ENCODE peak calls at places on chromosome 18, in nine cellular contexts. H is transverse colon, R is suprapubic skin, O is ovary, C is upper lobe of left lung, L is H1, J is GM12878, I is SK-N-SH, D is K562. Y is an unnamed sample.

GRCh38 chr18:50656841-50657470 is 97.1 kb downstream of the MAPK4 start:
- DNase-seq in I (no peak), H (no peak), D (no peak), O (no peak), L (no peak), J (no peak), C (no peak), R (no peak), Y (no peak)

GRCh38 chr18:33440011-33440383 is 524 bp downstream of the CCDC178 start:
- DNase-seq in R (no peak), D (peak), L (no peak), I (peak), C (no peak), O (peak), J (no peak), H (peak), Y (peak)

GRCh38 chr18:63216911-63217311 is 102.7 kb downstream of the BCL2 start:
- DNase-seq in O (no peak), J (no peak), C (no peak), I (no peak), H (no peak), D (no peak), R (no peak), L (no peak), Y (no peak)

GRCh38 chr18:74892066-74892627 is 294.5 kb downstream of the ZNF407 start:
- DNase-seq in R (no peak), C (no peak), O (no peak), D (no peak), I (no peak), H (no peak), L (no peak), J (no peak), Y (no peak)

GRCh38 chr18:10249270-10249669 is 205.2 kb upstream of the APCDD1 start:
- DNase-seq in J (no peak), C (no peak), O (no peak), H (no peak), D (peak), R (no peak), I (no peak), L (no peak), Y (no peak)

GRCh38 chr18:26312196-26312595 is 86.0 kb downstream of the TAF4B start:
- DNase-seq in I (peak), H (no peak), L (no peak), C (no peak), J (no peak), R (no peak), D (no peak), O (no peak), Y (no peak)

GRCh38 chr18:5500158-5500939 is 43.4 kb downstream of the EPB41L3 start:
- DNase-seq in L (no peak), R (no peak), O (no peak), D (no peak), I (no peak), J (no peak), C (no peak), H (no peak), Y (no peak)

GRCh38 chr18:77063256-77063655 is 69.3 kb downstream of the MBP start:
- DNase-seq in D (no peak), O (no peak), H (peak), L (no peak), C (peak), I (no peak), R (no peak), J (peak), Y (no peak)

GRCh38 chr18:35345460-35345921 is 1.3 kb upstream of the ZNF24 start:
- DNase-seq in D (peak), L (no peak), O (no peak), I (no peak), J (peak), H (no peak), C (no peak), R (no peak), Y (no peak)

GRCh38 chr18:24019641-24020331 is 5.2 kb downstream of the TTC39C start:
- DNase-seq in L (no peak), I (no peak), R (no peak), D (no peak), H (no peak), J (peak), C (no peak), O (no peak), Y (no peak)

GRCh38 chr18:53701697-53702096 is 522.8 kb downstream of the MBD2 start:
- DNase-seq in D (no peak), J (no peak), C (no peak), O (no peak), H (no peak), L (no peak), R (no peak), I (no peak), Y (no peak)

GRCh38 chr18:63427566-63427965 is 5.3 kb upstream of the VPS4B start:
- DNase-seq in D (peak), H (peak), I (no peak), O (no peak), C (no peak), L (no peak), J (no peak), R (no peak), Y (no peak)

GRCh38 chr18:12911025-12911927 is 27.2 kb upstream of the PTPN2 start:
- DNase-seq in O (peak), L (peak), H (peak), C (peak), I (no peak), R (no peak), J (no peak), D (no peak), Y (no peak)

GRCh38 chr18:23619388-23619873 is 33.1 kb upstream of the NPC1 start:
- DNase-seq in H (peak), D (no peak), I (no peak), C (no peak), L (no peak), R (no peak), J (no peak), O (no peak), Y (no peak)

GRCh38 chr18:9526458-9526857 is 51.1 kb downstream of the RALBP1 start:
- DNase-seq in H (no peak), R (no peak), L (no peak), I (no peak), O (no peak), J (no peak), D (no peak), C (no peak), Y (no peak)

GRCh38 chr18:61308795-61309393 is 24.3 kb upstream of the CDH20 start:
- DNase-seq in J (no peak), H (no peak), I (no peak), D (no peak), C (no peak), R (no peak), L (no peak), O (no peak), Y (no peak)

GRCh38 chr18:76491436-76491800 is 3.6 kb downstream of the ZNF516 start:
- DNase-seq in O (peak), J (no peak), I (peak), D (no peak), R (no peak), H (peak), C (peak), L (no peak), Y (peak)

GRCh38 chr18:715626-716025 is 3.2 kb upstream of the ENOSF1 start:
- DNase-seq in C (no peak), O (no peak), D (no peak), L (no peak), J (no peak), I (no peak), R (no peak), H (no peak), Y (no peak)

GRCh38 chr18:8611916-8612576 is 2.8 kb downstream of the RAB12 start:
- DNase-seq in J (no peak), C (no peak), O (no peak), D (no peak), L (no peak), R (no peak), I (no peak), H (no peak), Y (no peak)

GRCh38 chr18:2424420-2424819 is 146.9 kb downstream of the METTL4 start:
- DNase-seq in L (no peak), O (no peak), I (no peak), H (no peak), J (no peak), C (no peak), D (no peak), R (no peak), Y (no peak)

GRCh38 chr18:12308386-12309100 is 502 bp downstream of the TUBB6 start:
- DNase-seq in I (peak), H (peak), R (peak), D (peak), J (no peak), L (peak), O (peak), C (peak), Y (peak)

GRCh38 chr18:42156266-42156665 is 201.2 kb downstream of the PIK3C3 start:
- DNase-seq in R (no peak), D (no peak), J (no peak), L (no peak), H (no peak), C (no peak), I (no peak), O (no peak), Y (no peak)

GRCh38 chr18:59957957-59958356 is 58.2 kb downstream of the PMAIP1 start:
- DNase-seq in C (no peak), O (no peak), H (peak), D (peak), J (no peak), I (peak), R (no peak), L (no peak), Y (peak)

GRCh38 chr18:13446024-13446423 is 227.5 kb downstream of the LDLRAD4 start:
- DNase-seq in R (no peak), C (no peak), D (no peak), O (no peak), J (no peak), I (no peak), H (no peak), L (no peak), Y (no peak)

GRCh38 chr18:55024568-55024967 is 65.3 kb upstream of the CCDC68 start:
- DNase-seq in O (no peak), I (no peak), R (no peak), D (no peak), H (no peak), J (no peak), L (no peak), C (no peak), Y (no peak)

GRCh38 chr18:58496937-58497336 is 132.0 kb downstream of the ALPK2 start:
- DNase-seq in R (peak), J (no peak), D (peak), H (no peak), I (no peak), O (no peak), L (peak), C (no peak), Y (no peak)

GRCh38 chr18:67876866-67877265 is 360.3 kb upstream of the DSEL start:
- DNase-seq in O (no peak), H (no peak), R (no peak), D (no peak), C (no peak), J (no peak), L (no peak), I (no peak), Y (no peak)

GRCh38 chr18:35950628-35950982 is 21.9 kb upstream of the RMP24 start:
- DNase-seq in H (no peak), D (no peak), O (no peak), R (no peak), I (no peak), C (no peak), L (no peak), J (no peak), Y (no peak)

GRCh38 chr18:26863921-26864497 is 1.5 kb downstream of the AQP4 start:
- DNase-seq in O (no peak), I (no peak), L (no peak), J (no peak), D (no peak), C (peak), R (no peak), H (no peak), Y (no peak)

GRCh38 chr18:7084080-7084765 is 33.4 kb downstream of the LAMA1 start:
- DNase-seq in R (no peak), O (no peak), J (peak), C (no peak), H (no peak), I (no peak), L (no peak), D (peak), Y (no peak)

GRCh38 chr18:40152859-40153258 is 1802.2 kb upstream of the PIK3C3 start:
- DNase-seq in D (no peak), O (no peak), I (no peak), C (no peak), R (no peak), L (no peak), J (no peak), H (no peak), Y (no peak)

GRCh38 chr18:62720048-62720447 is 4.7 kb downstream of the PHLPP1 start:
- DNase-seq in L (no peak), C (no peak), J (no peak), R (no peak), I (no peak), D (no peak), H (no peak), O (no peak), Y (no peak)

GRCh38 chr18:6355789-6356589 is 58.7 kb downstream of the L3MBTL4 start:
- DNase-seq in H (no peak), D (no peak), I (no peak), R (no peak), J (no peak), L (no peak), C (no peak), O (no peak), Y (no peak)

GRCh38 chr18:43060020-43060419 is 55.5 kb downstream of the RIT2 start:
- DNase-seq in D (no peak), J (no peak), O (no peak), C (no peak), I (no peak), R (no peak), H (no peak), L (no peak), Y (no peak)

GRCh38 chr18:12384261-12384660 is 7.2 kb upstream of the AFG3L2 start:
- DNase-seq in D (no peak), O (no peak), L (no peak), R (no peak), J (no peak), H (no peak), C (no peak), I (no peak), Y (no peak)

GRCh38 chr18:2351126-2351850 is 220.0 kb downstream of the METTL4 start:
- DNase-seq in O (no peak), L (no peak), D (no peak), J (no peak), I (no peak), R (no peak), H (no peak), C (no peak), Y (no peak)

GRCh38 chr18:31723639-31723997 is 37.1 kb downstream of the SLC25A52 start:
- DNase-seq in D (no peak), J (no peak), R (no peak), C (no peak), I (no peak), L (no peak), O (no peak), H (no peak), Y (no peak)

GRCh38 chr18:31720867-31721266 is 36.5 kb upstream of the B4GALT6 start:
- DNase-seq in D (no peak), R (no peak), L (no peak), H (no peak), J (no peak), C (no peak), O (no peak), I (no peak), Y (no peak)

GRCh38 chr18:31722369-31722957 is 38.1 kb upstream of the B4GALT6 start:
- DNase-seq in J (peak), H (peak), O (peak), L (peak), R (peak), C (peak), I (peak), D (peak), Y (peak)

GRCh38 chr18:31719363-31720006 is 35.1 kb upstream of the B4GALT6 start:
- DNase-seq in D (no peak), R (no peak), I (no peak), O (no peak), C (no peak), L (no peak), J (no peak), H (no peak), Y (no peak)

DNA sequence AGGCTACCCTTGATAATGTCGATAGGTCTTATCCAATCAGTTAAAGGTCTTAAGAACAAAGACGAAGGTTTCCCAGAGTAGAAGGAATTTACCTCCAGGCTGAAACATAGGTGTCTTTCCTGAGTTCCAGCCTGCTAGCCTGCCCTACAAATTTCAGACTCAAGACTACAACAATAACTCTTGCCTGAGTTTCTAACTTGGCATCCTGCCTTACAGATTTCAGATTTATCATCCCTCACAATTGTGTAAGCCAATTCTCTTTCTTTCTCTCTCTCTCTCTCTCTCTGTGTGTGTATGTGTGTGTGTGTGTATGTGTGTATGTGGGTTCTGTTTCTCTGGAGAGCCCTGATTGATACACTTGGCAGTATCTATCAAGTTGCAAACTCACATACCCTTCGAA is 37.2 kb upstream of the B4GALT6 start:
- DNase-seq in O (no peak), L (no peak), R (no peak), C (no peak), D (no peak), H (no peak), I (no peak), J (no peak), Y (no peak)
- TF ChIP-seq EP300 in O (no peak), L (no peak), R (no peak), C (no peak), D (no peak), H (no peak), I (no peak), J (no peak), Y (no peak)

DNA sequence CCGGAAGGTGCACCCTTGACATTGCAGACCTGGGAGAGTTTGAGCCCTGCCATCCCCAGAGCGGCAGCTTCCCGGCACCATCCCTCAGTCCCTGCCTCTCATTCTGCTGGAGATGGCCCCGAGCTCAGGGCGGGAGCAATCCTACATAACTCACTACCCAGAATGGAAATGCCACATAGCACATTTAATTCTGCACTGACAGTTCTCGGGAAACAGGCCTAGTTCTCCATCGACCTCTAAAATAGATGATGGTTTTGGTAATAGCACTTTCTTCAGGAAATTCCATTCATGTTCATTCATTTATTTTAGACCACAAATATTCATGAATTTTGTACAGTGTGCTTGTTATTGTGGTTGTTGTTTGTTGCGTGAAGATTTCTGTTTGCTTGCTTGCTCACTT is 92.9 kb upstream of the SLC14A2 start:
- DNase-seq in H (no peak), R (no peak), J (no peak), L (no peak), D (no peak), O (no peak), C (no peak), I (no peak), Y (no peak)
- H3K27ac ChIP-seq in H (no peak), R (no peak), J (no peak), L (no peak), D (no peak), O (no peak), C (peak), I (no peak), Y (no peak)

GRCh38 chr18:3728704-3729437 is 278.9 kb downstream of the TGIF1 start:
- DNase-seq in J (no peak), R (no peak), L (no peak), I (no peak), O (no peak), D (no peak), C (no peak), H (no peak), Y (no peak)

GRCh38 chr18:3727260-3727659 is 277.3 kb downstream of the TGIF1 start:
- DNase-seq in C (no peak), O (no peak), R (no peak), L (no peak), J (no peak), H (no peak), I (no peak), D (no peak), Y (no peak)

GRCh38 chr18:3725100-3725499 is 275.1 kb downstream of the TGIF1 start:
- DNase-seq in C (no peak), I (no peak), J (no peak), R (no peak), H (no peak), L (no peak), O (no peak), D (no peak), Y (no peak)

GRCh38 chr18:3723554-3723953 is 273.6 kb downstream of the TGIF1 start:
- DNase-seq in L (no peak), R (no peak), I (no peak), J (no peak), C (no peak), D (no peak), O (no peak), H (no peak), Y (no peak)

DNA sequence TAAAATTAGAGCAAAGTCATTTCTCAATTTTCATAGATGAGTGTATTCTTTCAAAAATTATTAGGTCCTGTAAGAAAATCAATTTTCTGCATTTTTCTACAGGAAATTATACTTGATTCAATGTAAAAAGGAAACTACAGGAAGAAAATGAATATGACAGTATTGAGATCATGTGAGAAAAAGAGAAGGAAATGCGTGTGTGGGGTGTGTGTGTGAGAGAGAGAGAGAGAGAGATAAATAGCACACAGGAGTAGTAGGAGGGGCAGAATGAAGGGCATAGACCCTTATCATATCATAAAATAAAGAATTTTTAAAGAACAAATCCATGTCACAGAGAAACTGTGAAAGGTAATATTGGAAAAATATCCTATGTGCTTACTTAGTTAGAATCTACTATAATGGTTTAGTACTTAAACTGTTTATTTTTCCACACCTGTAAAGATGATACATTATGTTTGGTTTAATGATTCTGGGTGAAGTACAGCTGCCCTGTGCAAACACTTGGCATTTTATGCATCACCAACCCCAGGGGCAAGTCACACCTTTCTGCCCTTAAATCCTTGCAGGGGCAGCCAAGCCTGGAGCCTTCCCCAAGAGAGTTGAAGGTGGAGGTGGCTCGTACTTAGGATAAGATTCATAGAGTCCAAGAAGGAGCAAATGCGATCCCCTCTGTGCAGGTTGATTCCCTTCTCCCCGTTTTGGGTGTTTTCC is 276.4 kb downstream of the TGIF1 start:
- DNase-seq in J (no peak), L (no peak), I (no peak), R (no peak), C (no peak), H (no peak), D (no peak), O (no peak), Y (no peak)
- TF ChIP-seq EP300 in J (no peak), L (no peak), I (no peak), R (no peak), C (no peak), H (no peak), D (no peak), O (no peak), Y (peak)

GRCh38 chr18:79983793-79984192 is 4.6 kb downstream of the TXNL4A start:
- DNase-seq in I (no peak), H (no peak), C (no peak), L (no peak), J (no peak), D (no peak), O (no peak), R (no peak), Y (no peak)
- H3K27ac ChIP-seq in I (no peak), H (no peak), C (peak), L (no peak), J (no peak), D (no peak), O (no peak), R (no peak), Y (no peak)

Y was measured in tibial nerve.